ENCODE peak calls at places on chromosomes 4 and X, in seven cellular contexts. O is CD8-positive, alpha-beta T cell; K is H9; C is SK-N-SH; S is endothelial cell of umbilical vein; J is lung; F is GM23248. I is an unnamed sample. For H3K4me1, the result is how much of the 10 kb centered on the place peaks cover.

GRCh38 chrX:151694661-151695582 is at the start of gene PRRG3:
- DNase-seq in O (no peak), K (peak), C (no peak), S (no peak), J (no peak), F (no peak), I (no peak)

GRCh38 chr4:188934320-188934975 is 795.2 kb downstream of the TRIML1 start:
- DNase-seq in O (no peak), K (no peak), C (no peak), S (no peak), J (no peak), F (peak), I (no peak)

GRCh38 chr4:150280081-150280950 is 202.1 kb downstream of the DCLK2 start:
- DNase-seq in O (no peak), K (no peak), C (no peak), S (peak), J (no peak), F (peak), I (no peak)

GRCh38 chr4:76581276-76581675 is 146.2 kb downstream of the SHROOM3 start:
- DNase-seq in O (no peak), K (no peak), C (no peak), S (no peak), J (no peak), F (no peak), I (no peak)

GRCh38 chr4:140096921-140097320 is 57.1 kb downstream of the MAML3 start:
- DNase-seq in O (no peak), K (no peak), C (no peak), S (no peak), J (no peak), F (no peak), I (peak)

GRCh38 chr4:44186096-44186849 is 262.3 kb downstream of the KCTD8 start:
- DNase-seq in O (no peak), K (peak), C (no peak), S (no peak), J (no peak), F (no peak), I (no peak)

GRCh38 chrX:14598330-14598729 is 69.0 kb downstream of the GLRA2 start:
- DNase-seq in O (no peak), K (peak), C (no peak), S (no peak), J (no peak), F (peak), I (no peak)

GRCh38 chr4:137961051-137961438 is 281.1 kb downstream of the SLC7A11 start:
- DNase-seq in O (no peak), K (no peak), C (peak), S (no peak), J (peak), F (peak), I (no peak)

GRCh38 chr4:26022346-26022891 is 108.4 kb downstream of the SMIM20 start:
- DNase-seq in O (no peak), K (no peak), C (no peak), S (peak), J (peak), F (peak), I (no peak)

GRCh38 chr4:48931459-48931858 is 24.9 kb upstream of the OCIAD2 start:
- DNase-seq in O (no peak), K (no peak), C (no peak), S (no peak), J (no peak), F (peak), I (no peak)

GRCh38 chrX:17944833-17945497 is 83.9 kb upstream of the RAI2 start:
- DNase-seq in O (no peak), K (no peak), C (peak), S (peak), J (no peak), F (peak), I (no peak)

GRCh38 chrX:120402363-120402762 is 40.5 kb downstream of the ATP1B4 start:
- DNase-seq in O (no peak), K (no peak), C (no peak), S (no peak), J (no peak), F (no peak), I (no peak)

GRCh38 chr4:98232202-98232601 is 29.0 kb upstream of the RAP1GDS1 start:
- DNase-seq in O (no peak), K (no peak), C (no peak), S (peak), J (no peak), F (peak), I (no peak)

GRCh38 chr4:37837446-37837845 is 11.0 kb downstream of the PGM2 start:
- DNase-seq in O (no peak), K (no peak), C (no peak), S (peak), J (no peak), F (peak), I (no peak)

GRCh38 chrX:120429776-120430535 is 39.1 kb downstream of the LAMP2 start:
- DNase-seq in O (no peak), K (no peak), C (no peak), S (no peak), J (no peak), F (no peak), I (no peak)

GRCh38 chr4:898869-899555 is 33.1 kb downstream of the GAK start:
- DNase-seq in O (no peak), K (no peak), C (no peak), S (no peak), J (no peak), F (no peak), I (no peak)

GRCh38 chr4:57249083-57249482 is 138.9 kb upstream of the IGFBP7 start:
- DNase-seq in O (no peak), K (no peak), C (no peak), S (no peak), J (no peak), F (peak), I (no peak)

DNA sequence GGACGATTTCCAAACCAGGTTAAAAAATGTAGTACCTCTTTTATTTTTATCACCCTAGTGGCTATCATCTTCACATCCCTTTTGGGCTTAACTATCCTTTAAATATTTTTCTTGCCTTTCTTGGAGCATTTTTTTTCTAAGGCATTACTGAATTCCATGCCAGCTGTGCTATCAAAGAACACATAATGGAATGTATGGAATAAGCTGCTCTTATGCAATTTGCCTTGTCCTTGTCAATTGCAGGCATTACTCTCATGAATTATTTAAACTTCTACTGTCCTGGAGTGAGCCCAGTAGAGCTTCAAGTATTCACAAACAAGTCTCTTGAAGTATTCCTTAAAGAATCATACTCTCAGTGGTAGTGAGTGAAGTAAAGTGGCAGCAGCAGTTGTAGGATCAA is 144.5 kb upstream of the IGFBP7 start:
- DNase-seq in O (no peak), K (no peak), C (no peak), S (no peak), J (no peak), F (no peak), I (no peak)
- H3K4me1 ChIP-seq in O (under half), K (under half), C (under half), S (under half), J (under half), F (under half), I (under half)

DNA sequence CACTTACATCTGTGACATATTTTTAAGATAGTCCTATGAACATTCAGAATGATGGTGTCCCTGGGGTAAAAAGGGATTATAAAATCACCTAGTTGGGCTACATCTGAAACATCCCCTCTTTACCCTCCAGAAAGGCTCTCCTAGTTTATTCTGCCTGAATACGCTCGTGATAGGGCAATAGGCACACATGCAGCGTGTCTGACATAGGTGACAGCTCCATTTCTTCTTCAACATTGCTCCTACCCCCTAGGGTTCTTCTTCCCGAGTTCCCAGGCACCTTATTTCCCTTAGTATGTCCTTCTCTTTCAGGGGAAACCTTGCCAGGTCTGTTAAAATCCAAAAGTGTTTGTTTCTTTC is 27.1 kb upstream of the CFAP299 start:
- DNase-seq in O (no peak), K (no peak), C (no peak), S (no peak), J (no peak), F (peak), I (no peak)
- H3K4me1 ChIP-seq in O (under half), K (under half), C (under half), S (under half), J (under half), F (half or more), I (under half)

GRCh38 chr4:57097711-57098110 is 12.5 kb downstream of the IGFBP7 start:
- DNase-seq in O (no peak), K (no peak), C (no peak), S (no peak), J (no peak), F (no peak), I (no peak)
- H3K4me1 ChIP-seq in O (under half), K (under half), C (under half), S (under half), J (under half), F (half or more), I (half or more)

GRCh38 chr4:95537181-95537580 is 11.6 kb downstream of the UNC5C start:
- DNase-seq in O (no peak), K (no peak), C (no peak), S (no peak), J (no peak), F (no peak), I (no peak)

GRCh38 chr4:95537967-95538485 is 10.7 kb downstream of the UNC5C start:
- DNase-seq in O (no peak), K (no peak), C (no peak), S (no peak), J (no peak), F (no peak), I (no peak)

GRCh38 chr4:95541094-95541493 is 7.7 kb downstream of the UNC5C start:
- DNase-seq in O (no peak), K (no peak), C (no peak), S (no peak), J (no peak), F (no peak), I (no peak)

GRCh38 chr4:95540227-95540626 is 8.5 kb downstream of the UNC5C start:
- DNase-seq in O (no peak), K (no peak), C (no peak), S (no peak), J (no peak), F (no peak), I (no peak)

GRCh38 chr4:95539056-95539455 is 9.7 kb downstream of the UNC5C start:
- DNase-seq in O (no peak), K (no peak), C (no peak), S (no peak), J (no peak), F (no peak), I (no peak)
- H3K4me1 ChIP-seq in O (under half), K (under half), C (under half), S (under half), J (under half), F (under half), I (under half)

DNA sequence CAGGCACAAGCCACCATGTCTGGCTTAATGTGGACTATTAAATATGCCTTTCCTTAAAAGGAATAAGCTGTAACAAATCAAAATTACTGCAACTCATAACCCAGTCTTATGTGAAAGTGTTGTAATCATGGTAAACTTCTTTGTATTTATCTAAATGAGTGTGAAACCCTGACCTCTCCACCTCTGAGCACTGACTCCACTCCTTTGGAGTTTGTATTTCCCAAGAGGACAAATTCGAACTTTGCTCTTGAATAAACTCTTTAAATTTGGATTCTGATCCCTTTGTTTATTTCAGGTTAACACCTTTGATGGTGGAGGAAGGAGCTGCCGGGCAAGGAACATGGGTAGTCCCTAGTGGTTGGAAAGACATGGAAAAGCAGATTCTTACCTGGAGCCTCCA is 48.3 kb upstream of the FAM9A start:
- DNase-seq in O (no peak), K (no peak), C (no peak), S (no peak), J (no peak), F (no peak), I (no peak)
- H3K4me1 ChIP-seq in O (under half), K (under half), C (under half), S (under half), J (under half), F (under half), I (under half)

DNA sequence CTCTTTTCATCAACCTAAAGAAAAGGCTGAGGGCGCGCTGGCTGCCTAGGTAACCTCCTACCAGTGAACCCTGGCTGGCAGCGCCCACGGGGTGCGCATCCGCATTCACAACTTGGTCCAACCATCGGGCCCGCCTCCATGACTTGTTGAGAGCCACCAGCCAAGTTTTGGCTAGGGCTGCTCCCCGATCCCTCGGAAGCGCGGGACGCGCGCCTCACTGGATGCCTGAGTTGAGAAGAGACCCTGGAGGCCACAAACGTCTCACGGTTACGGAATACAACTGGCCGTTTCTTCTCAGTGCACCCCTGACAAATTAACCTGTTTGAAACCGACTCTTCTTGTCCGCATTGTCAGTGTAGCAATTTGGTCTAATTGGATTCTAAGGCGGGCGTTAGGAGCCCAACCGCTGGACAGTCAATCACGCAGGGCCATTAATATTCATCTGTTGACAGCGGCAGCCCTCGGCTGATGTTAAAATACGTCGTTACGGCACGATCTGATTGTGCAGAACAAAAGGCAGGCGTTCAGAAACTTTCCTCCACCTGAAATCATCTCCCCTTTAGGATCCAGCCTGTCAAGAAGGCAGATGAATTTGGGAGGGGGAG is 1.3 kb downstream of the GPC3 start:
- DNase-seq in O (no peak), K (peak), C (no peak), S (no peak), J (no peak), F (no peak), I (no peak)
- H3K4me1 ChIP-seq in O (under half), K (under half), C (under half), S (under half), J (under half), F (under half), I (under half)

GRCh38 chr4:186698028-186698427 is 25.6 kb downstream of the FAT1 start:
- DNase-seq in O (no peak), K (no peak), C (no peak), S (no peak), J (no peak), F (no peak), I (no peak)

GRCh38 chr4:186699881-186700397 is 23.7 kb downstream of the FAT1 start:
- DNase-seq in O (no peak), K (no peak), C (no peak), S (no peak), J (no peak), F (no peak), I (no peak)

GRCh38 chr4:186698525-186698924 is 25.1 kb downstream of the FAT1 start:
- DNase-seq in O (no peak), K (no peak), C (no peak), S (no peak), J (no peak), F (no peak), I (no peak)

GRCh38 chr4:186700746-186701145 is 22.9 kb downstream of the FAT1 start:
- DNase-seq in O (no peak), K (no peak), C (no peak), S (no peak), J (no peak), F (peak), I (no peak)

GRCh38 chr4:186699298-186699697 is 24.4 kb downstream of the FAT1 start:
- DNase-seq in O (no peak), K (no peak), C (no peak), S (no peak), J (no peak), F (peak), I (no peak)
- H3K4me1 ChIP-seq in O (under half), K (under half), C (under half), S (under half), J (under half), F (under half), I (half or more)

GRCh38 chr4:7906171-7906581 is 33.5 kb downstream of the AFAP1 start:
- DNase-seq in O (no peak), K (no peak), C (no peak), S (peak), J (no peak), F (peak), I (no peak)

GRCh38 chr4:7907142-7907541 is 32.5 kb downstream of the AFAP1 start:
- DNase-seq in O (no peak), K (no peak), C (no peak), S (no peak), J (no peak), F (no peak), I (no peak)

GRCh38 chr4:7904942-7905341 is 34.7 kb downstream of the AFAP1 start:
- DNase-seq in O (no peak), K (no peak), C (no peak), S (no peak), J (no peak), F (peak), I (no peak)

GRCh38 chr4:7904108-7904516 is 35.5 kb downstream of the AFAP1 start:
- DNase-seq in O (no peak), K (no peak), C (no peak), S (peak), J (no peak), F (peak), I (no peak)

GRCh38 chr4:7905461-7905915 is 34.2 kb downstream of the AFAP1 start:
- DNase-seq in O (no peak), K (no peak), C (no peak), S (no peak), J (no peak), F (peak), I (no peak)
- H3K4me1 ChIP-seq in O (under half), K (under half), C (half or more), S (half or more), J (under half), F (half or more), I (half or more)

GRCh38 chrX:73268463-73268862 is 53.8 kb upstream of the NAP1L2 start:
- DNase-seq in O (no peak), K (no peak), C (no peak), S (no peak), J (no peak), F (no peak), I (no peak)
- H3K4me1 ChIP-seq in O (under half), K (under half), C (under half), S (under half), J (under half), F (under half), I (under half)